ENCODE peak calls at places on chromosomes 6 and 20, in four cellular contexts. U is HFF-Myc, G is cardiac fibroblast, Y is psoas muscle. K is an unnamed sample.

GRCh38 chr6:159014406-159014805 is 14.4 kb upstream of the RSPH3 start:
- DNase-seq in U (no peak), G (no peak), Y (no peak), K (no peak)

GRCh38 chr6:113221850-113222249 is 635.3 kb upstream of the MARCKS start:
- DNase-seq in U (no peak), G (no peak), Y (no peak), K (no peak)

GRCh38 chr20:5569021-5569420 is 181.2 kb upstream of the SHLD1 start:
- DNase-seq in U (no peak), G (peak), Y (no peak), K (no peak)

GRCh38 chr20:24368253-24368652 is 101.2 kb upstream of the SYNDIG1 start:
- DNase-seq in U (no peak), G (no peak), Y (no peak), K (no peak)

GRCh38 chr6:15244605-15245360 is 1.1 kb upstream of the JARID2 start:
- DNase-seq in U (no peak), G (peak), Y (peak), K (peak)

GRCh38 chr20:40835321-40835720 is 146.3 kb upstream of the MAFB start:
- DNase-seq in U (no peak), G (no peak), Y (no peak), K (no peak)

GRCh38 chr6:109087661-109088264 is 6.9 kb downstream of the SESN1 start:
- DNase-seq in U (no peak), G (no peak), Y (no peak), K (no peak)

GRCh38 chr6:98986216-98986615 is 38.5 kb upstream of the FBXL4 start:
- DNase-seq in U (no peak), G (no peak), Y (no peak), K (no peak)

GRCh38 chr6:31615748-31616147 is 714 bp downstream of the AIF1 start:
- DNase-seq in U (no peak), G (no peak), Y (no peak), K (no peak)

GRCh38 chr6:139708342-139709199 is 334.1 kb upstream of the CITED2 start:
- DNase-seq in U (peak), G (peak), Y (no peak), K (no peak)

GRCh38 chr6:151485616-151486015 is 8.2 kb upstream of the CCDC170 start:
- DNase-seq in U (no peak), G (peak), Y (no peak), K (no peak)

GRCh38 chr6:103783344-103783743 is 1076.4 kb downstream of the HACE1 start:
- DNase-seq in U (no peak), G (peak), Y (no peak), K (no peak)

GRCh38 chr6:20554326-20554725 is 20.1 kb downstream of the CDKAL1 start:
- DNase-seq in U (no peak), G (peak), Y (no peak), K (no peak)

GRCh38 chr6:112780498-112781096 is 433.5 kb downstream of the RFPL4B start:
- DNase-seq in U (peak), G (peak), Y (peak), K (peak)

GRCh38 chr6:35047265-35048011 is 93.7 kb downstream of the TCP11 start:
- DNase-seq in U (no peak), G (peak), Y (no peak), K (no peak)

GRCh38 chr20:11511816-11512215 is 405.9 kb upstream of the BTBD3 start:
- DNase-seq in U (no peak), G (no peak), Y (no peak), K (no peak)

GRCh38 chr20:25277941-25278521 is 30.1 kb downstream of the PYGB start:
- DNase-seq in U (no peak), G (no peak), Y (peak), K (no peak)

GRCh38 chr6:116545661-116546060 is at the start of gene TRAPPC3L:
- DNase-seq in U (no peak), G (no peak), Y (no peak), K (no peak)

GRCh38 chr6:143323729-143324465 is 126.6 kb downstream of the ADAT2 start:
- DNase-seq in U (no peak), G (no peak), Y (no peak), K (no peak)

GRCh38 chr20:62616728-62617621 is 25.3 kb upstream of the SLCO4A1 start:
- DNase-seq in U (no peak), G (peak), Y (peak), K (peak)

GRCh38 chr6:158642097-158642601 is 2.4 kb downstream of the DYNLT1 start:
- DNase-seq in U (no peak), G (peak), Y (peak), K (no peak)

GRCh38 chr6:14763139-14763538 is 482.7 kb upstream of the JARID2 start:
- DNase-seq in U (peak), G (peak), Y (no peak), K (no peak)

DNA sequence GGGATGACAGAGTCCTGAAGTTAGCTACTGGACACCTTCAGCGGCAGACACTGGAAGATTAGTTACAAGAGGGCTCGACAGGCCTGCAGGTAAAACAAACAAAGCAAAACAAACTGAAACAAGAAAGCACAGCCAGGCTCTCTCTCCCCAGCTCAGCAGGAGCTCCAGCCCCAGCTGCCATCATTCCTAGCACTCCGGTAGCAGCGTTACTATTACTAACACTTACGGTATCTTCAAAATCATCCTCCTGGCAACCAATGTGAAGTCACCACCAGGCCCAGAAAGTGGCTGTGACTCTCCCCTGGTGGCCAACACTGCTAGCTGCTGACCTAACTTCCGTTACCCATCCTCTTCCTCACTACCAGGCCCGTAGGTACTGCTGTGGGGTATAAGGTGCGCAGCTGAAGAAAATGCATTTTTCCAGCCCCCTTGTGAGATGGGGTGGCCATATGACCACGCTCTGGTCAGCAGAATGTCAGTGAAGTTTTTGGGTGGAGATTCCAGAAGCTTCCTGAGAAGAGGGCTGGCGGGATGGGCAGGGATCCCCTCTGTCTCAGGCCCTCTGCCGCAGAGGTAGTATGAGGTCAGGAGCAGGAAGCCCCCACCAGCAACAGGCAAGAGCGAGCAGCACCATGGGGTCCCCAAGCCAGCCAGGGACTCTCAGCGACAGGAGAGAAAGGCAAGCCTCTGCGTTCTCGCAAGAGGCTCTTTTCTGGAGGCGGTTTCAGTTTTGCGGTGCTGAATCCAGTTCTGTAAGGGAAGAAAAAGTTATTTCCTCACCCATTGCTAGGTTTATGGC is 37.4 kb upstream of the TBXT start:
- DNase-seq in U (no peak), G (no peak), Y (no peak), K (no peak)
- TF ChIP-seq CTCF in U (no peak), G (no peak), Y (no peak), K (no peak)

DNA sequence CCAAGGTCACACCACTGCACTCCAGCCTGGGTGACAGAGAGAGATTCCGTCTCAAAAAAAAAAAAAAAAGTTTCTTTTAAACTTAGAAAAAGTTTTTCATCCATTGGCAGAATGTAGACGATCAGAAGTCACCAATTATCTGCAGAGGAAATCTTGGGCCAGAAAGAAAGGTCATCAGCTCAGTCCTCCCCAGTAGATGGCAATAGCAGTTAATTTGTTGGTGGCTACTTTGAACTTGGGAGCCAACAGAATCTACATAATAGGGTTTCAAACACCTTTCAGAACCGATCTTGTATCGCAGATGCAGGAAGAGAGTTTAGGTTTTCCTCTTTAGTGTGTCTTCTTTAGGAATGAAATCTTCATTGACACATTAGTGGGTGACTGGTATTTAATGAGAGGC is 41.7 kb downstream of the LBP start:
- DNase-seq in U (no peak), G (no peak), Y (no peak), K (no peak)
- TF ChIP-seq CTCF in U (no peak), G (no peak), Y (no peak), K (no peak)

DNA sequence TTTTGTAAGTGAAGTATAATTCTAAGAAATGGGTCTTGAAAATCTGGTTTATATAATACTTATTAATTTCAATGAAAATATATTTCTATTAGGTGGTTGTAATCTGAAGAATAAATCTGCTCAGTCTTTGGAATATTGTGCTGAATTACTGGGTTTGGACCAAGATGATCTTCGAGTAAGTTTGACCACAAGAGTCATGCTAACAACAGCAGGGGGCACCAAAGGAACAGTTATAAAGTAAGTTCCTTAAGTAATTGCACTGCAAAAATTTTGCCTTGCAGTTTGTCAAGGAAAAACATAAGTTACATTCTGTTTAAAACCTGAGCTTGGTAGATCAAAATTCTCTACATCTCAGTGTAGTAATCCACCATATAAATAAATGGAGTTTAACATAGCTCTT is 106.0 kb downstream of the MYO6 start:
- DNase-seq in U (peak), G (peak), Y (no peak), K (no peak)
- TF ChIP-seq CTCF in U (peak), G (peak), Y (peak), K (no peak)

DNA sequence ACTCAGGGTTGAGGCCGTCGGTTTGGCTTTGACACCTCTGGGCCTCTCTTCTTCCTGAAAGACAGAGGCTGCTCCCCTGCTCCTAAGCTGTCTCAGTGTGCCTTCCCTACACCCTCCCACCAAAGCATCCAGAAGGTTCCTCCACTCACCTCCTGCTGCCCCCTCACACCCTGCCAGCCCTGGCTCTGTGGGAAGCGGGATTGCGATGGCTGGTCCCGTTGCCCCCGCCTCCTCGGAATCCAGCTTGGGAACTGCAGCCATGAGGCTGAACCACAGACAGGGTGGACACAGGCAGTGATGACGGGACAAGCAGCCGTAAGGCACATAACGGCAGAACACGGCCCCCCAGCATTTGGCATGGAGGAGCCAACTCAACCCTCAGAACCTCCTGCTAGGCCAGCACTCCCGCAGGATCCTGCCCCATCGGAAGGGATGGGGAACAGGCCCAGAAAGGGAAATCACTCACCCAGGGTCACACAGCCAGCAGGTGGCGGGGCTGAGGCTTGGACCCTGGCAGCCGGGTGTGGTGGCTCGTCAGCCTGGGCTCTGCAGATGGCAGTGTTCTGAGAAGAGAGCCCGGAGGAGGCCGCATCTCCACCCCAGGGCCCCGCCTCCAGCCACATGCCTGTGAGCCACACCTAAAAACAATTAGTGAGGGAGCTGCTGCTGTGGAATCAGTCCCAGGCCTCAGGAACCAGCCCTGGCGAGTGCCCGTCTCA is 139.6 kb downstream of the PHACTR3 start:
- DNase-seq in U (no peak), G (no peak), Y (no peak), K (no peak)
- TF ChIP-seq CTCF in U (no peak), G (no peak), Y (no peak), K (no peak)

DNA sequence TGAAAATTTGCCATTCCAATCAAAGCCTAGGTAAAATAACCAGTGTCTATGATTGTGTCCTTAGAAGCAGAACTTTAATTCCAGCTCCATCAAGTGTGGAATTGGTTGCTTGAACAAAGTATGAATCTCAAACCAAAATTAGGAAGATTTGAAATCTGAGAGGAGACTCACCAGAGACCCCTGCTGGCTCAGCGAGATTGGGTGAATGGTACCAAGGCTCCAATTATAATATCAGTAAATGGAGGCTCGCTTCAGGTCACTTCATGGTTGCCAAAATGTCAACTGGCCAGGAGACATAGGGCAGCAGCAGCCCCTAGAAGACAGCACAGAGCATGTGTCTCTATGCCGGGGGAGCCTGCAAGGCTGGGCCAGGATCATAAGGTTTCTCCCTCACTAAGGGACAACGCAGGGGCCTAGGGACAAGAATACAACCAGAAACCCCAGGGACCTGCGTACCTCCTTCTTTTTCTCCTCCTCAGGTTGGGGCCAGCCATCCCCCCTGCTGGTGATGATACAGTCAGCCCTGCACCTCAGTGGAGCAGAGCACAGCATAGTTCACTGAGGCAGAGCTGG is 14.0 kb downstream of the RBL1 start:
- DNase-seq in U (no peak), G (no peak), Y (no peak), K (no peak)
- TF ChIP-seq CTCF in U (peak), G (peak), Y (no peak), K (no peak)

DNA sequence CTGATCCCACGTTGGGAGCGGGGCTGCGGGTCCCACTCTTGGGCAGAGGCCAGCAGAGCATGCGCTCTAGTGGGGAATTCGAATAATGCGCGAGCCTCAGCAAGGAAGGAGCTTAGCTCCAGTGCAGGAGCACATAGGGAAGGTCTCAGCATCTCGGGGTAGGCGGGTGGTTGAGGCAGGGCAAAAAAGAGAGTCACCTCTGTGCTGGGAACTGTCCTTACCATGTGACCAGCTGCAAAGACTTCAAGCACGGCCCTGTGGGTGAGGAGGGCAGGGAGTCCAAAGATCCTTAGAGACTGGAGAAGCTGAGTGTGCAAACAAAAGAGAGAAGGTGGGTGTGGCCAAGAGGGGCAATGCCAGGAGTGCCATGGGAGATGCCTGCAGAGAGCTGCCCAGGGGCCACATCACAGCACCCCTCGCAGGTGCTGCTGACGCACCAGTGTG is 79.2 kb upstream of the CD93 start:
- DNase-seq in U (no peak), G (no peak), Y (no peak), K (no peak)
- TF ChIP-seq CTCF in U (no peak), G (no peak), Y (no peak), K (no peak)

GRCh38 chr6:107868867-107869611 is 44.9 kb upstream of the SCML4 start:
- DNase-seq in U (no peak), G (no peak), Y (no peak), K (no peak)

GRCh38 chr6:107867302-107867615 is 43.1 kb upstream of the SCML4 start:
- DNase-seq in U (no peak), G (no peak), Y (no peak), K (no peak)

GRCh38 chr6:107871981-107872380 is 47.9 kb upstream of the SCML4 start:
- DNase-seq in U (no peak), G (peak), Y (no peak), K (no peak)

GRCh38 chr6:107870379-107870778 is 46.3 kb upstream of the SCML4 start:
- DNase-seq in U (no peak), G (peak), Y (no peak), K (no peak)

DNA sequence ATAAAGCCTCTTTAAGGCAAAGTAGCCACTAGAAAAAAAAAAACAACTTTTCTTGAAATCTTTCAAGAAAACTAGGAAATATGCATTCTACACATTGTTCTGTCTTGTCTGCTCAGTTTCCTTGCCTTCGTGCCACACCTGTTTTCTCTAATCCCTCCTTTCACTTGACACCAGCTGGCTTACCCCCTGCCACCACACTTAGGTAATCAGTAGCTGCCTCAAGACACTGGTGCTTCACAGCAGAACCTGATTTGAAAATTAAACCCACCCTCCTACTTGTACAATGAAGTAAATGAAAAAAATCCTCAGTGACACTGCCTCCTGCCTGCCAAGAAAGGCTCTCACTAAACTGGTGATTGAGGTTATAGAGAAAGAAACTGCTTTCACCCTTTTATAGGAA is 45.8 kb upstream of the SCML4 start:
- DNase-seq in U (no peak), G (no peak), Y (no peak), K (no peak)
- TF ChIP-seq CTCF in U (no peak), G (no peak), Y (no peak), K (no peak)